ENCODE peak calls at places on chromosomes 2 and 18, in four cellular contexts. Q, M, Y and V are unnamed samples.

GRCh38 chr2:128638741-128639477 is 320.2 kb upstream of the HS6ST1 start:
- DNase-seq in Q (no peak), M (peak), Y (no peak), V (no peak)

GRCh38 chr2:21043744-21044532 is at the start of gene APOB:
- DNase-seq in Q (peak), M (peak), Y (no peak), V (no peak)

GRCh38 chr2:149040451-149040850 is 2.0 kb downstream of the LYPD6B start:
- DNase-seq in Q (peak), M (peak), Y (no peak), V (peak)

GRCh38 chr2:9481257-9481922 is 7.0 kb downstream of the IAH1 start:
- DNase-seq in Q (no peak), M (no peak), Y (no peak), V (no peak)

GRCh38 chr18:48342125-48342524 is 67.1 kb downstream of the ZBTB7C start:
- DNase-seq in Q (no peak), M (no peak), Y (no peak), V (no peak)

GRCh38 chr2:21413082-21413481 is 289.3 kb downstream of the TDRD15 start:
- DNase-seq in Q (no peak), M (no peak), Y (no peak), V (no peak)

GRCh38 chr2:16294791-16295190 is 354.4 kb downstream of the MYCN start:
- DNase-seq in Q (no peak), M (no peak), Y (no peak), V (no peak)

GRCh38 chr2:3285901-3286645 is 91.5 kb downstream of the EIPR1 start:
- DNase-seq in Q (no peak), M (no peak), Y (no peak), V (no peak)

GRCh38 chr18:31555971-31556747 is 35.5 kb upstream of the TTR start:
- DNase-seq in Q (peak), M (no peak), Y (peak), V (peak)

GRCh38 chr2:177724398-177725287 is 332.1 kb downstream of the AGPS start:
- DNase-seq in Q (peak), M (peak), Y (peak), V (peak)

GRCh38 chr2:54725343-54726099 is 2.1 kb downstream of the EML6 start:
- DNase-seq in Q (no peak), M (no peak), Y (no peak), V (no peak)

GRCh38 chr2:75067506-75067905 is 109.1 kb downstream of the POLE4 start:
- DNase-seq in Q (no peak), M (no peak), Y (no peak), V (no peak)

GRCh38 chr2:171018522-171018921 is 89.5 kb downstream of the GORASP2 start:
- DNase-seq in Q (no peak), M (no peak), Y (no peak), V (peak)

GRCh38 chr18:76548541-76548940 is 53.5 kb upstream of the ZNF516 start:
- DNase-seq in Q (no peak), M (no peak), Y (no peak), V (no peak)

GRCh38 chr2:88038263-88039105 is 17.1 kb downstream of the KRCC1 start:
- DNase-seq in Q (no peak), M (no peak), Y (peak), V (no peak)

GRCh38 chr2:20218331-20219320 is 6.3 kb downstream of the SDC1 start:
- DNase-seq in Q (no peak), M (peak), Y (no peak), V (no peak)

GRCh38 chr2:24209389-24210105 is 34.7 kb downstream of the FAM228A start:
- DNase-seq in Q (no peak), M (no peak), Y (no peak), V (no peak)

GRCh38 chr18:58639751-58640427 is 11.0 kb upstream of the ALPK2 start:
- DNase-seq in Q (peak), M (no peak), Y (peak), V (no peak)

GRCh38 chr2:144414324-144414845 is 105.5 kb downstream of the ZEB2 start:
- DNase-seq in Q (no peak), M (no peak), Y (peak), V (peak)

GRCh38 chr2:178211943-178212342 is 17.6 kb downstream of the OSBPL6 start:
- DNase-seq in Q (no peak), M (no peak), Y (no peak), V (no peak)

GRCh38 chr2:112784199-112785189 is at the start of gene IL1A:
- DNase-seq in Q (no peak), M (no peak), Y (peak), V (no peak)

GRCh38 chr18:33560686-33561370 is 17.2 kb upstream of the ASXL3 start:
- DNase-seq in Q (peak), M (peak), Y (peak), V (no peak)

GRCh38 chr2:238510911-238511613 is 84.3 kb downstream of the ASB1 start:
- DNase-seq in Q (no peak), M (no peak), Y (no peak), V (no peak)

GRCh38 chr2:238512247-238512867 is 85.6 kb downstream of the ASB1 start:
- DNase-seq in Q (no peak), M (no peak), Y (no peak), V (no peak)

GRCh38 chr2:238511614-238511950 is 84.9 kb downstream of the ASB1 start:
- DNase-seq in Q (no peak), M (no peak), Y (no peak), V (no peak)

GRCh38 chr2:238515411-238515810 is 88.7 kb downstream of the ASB1 start:
- DNase-seq in Q (no peak), M (no peak), Y (peak), V (no peak)

DNA sequence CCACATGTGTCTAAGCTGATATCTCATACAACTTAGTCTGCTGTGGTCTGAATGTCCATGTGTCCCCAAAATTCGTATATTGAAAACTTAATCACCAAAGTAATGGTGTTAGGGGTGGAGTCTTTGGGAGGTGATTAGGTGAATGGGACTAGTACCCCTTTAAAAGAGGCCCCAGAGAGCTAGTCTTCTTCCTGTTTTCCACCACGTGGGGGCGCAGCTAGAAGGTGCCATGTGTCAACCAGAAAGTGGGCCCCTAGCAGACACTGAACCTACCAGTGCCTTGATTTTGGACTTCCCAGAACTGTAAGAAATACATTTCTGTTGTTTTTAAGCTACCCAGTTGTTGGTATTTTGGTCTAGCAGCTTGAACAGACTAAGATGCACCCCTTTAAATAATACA is 86.6 kb downstream of the ASB1 start:
- DNase-seq in Q (peak), M (peak), Y (peak), V (peak)
- TF ChIP-seq CTCF in Q (peak), M (peak), Y (peak), V (peak)

GRCh38 chr2:42089340-42089925 is 41.6 kb downstream of the PKDCC start:
- DNase-seq in Q (peak), M (peak), Y (peak), V (peak)
- TF ChIP-seq CTCF in Q (peak), M (peak), Y (peak), V (peak)

DNA sequence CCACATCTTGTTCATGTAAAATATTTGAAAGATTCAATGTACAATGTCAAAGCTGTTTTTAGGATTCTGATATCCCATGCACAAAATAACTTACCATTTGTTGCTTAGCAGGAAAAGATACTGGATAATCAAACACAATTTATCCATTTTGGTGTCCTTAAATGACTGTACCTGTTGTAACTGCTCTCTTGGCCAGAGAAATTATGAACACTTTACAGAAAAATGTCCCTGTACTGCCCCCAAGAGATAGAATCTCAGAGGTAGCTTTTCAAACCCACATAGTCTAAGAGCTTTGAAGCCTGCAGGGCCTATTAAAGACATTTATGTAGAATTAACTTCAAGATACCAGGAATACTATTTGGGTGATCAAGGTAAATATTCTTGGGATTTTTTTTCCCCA is 12.2 kb upstream of the ME2 start:
- DNase-seq in Q (peak), M (no peak), Y (peak), V (peak)
- TF ChIP-seq CTCF in Q (peak), M (no peak), Y (peak), V (no peak)

DNA sequence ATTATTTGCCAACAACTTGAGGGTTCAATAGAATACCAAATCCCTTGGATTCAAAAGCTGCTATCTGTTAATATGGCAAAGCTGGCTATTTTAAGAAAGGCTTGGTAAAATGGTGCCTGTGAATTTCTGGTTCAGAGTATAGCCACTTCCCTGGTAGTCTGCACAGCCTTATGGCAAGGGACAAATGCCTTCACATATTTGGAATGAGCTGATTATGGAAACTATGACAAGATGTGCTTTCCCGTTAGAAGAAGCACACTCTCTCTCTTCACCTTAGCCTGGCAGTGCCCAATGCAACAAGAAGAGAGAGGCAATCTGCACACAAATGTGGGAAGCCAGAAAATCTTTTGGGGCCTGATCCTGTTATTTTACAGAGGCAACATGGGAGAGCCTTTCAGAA is 47.5 kb upstream of the MAP3K20 start:
- DNase-seq in Q (no peak), M (no peak), Y (no peak), V (no peak)
- TF ChIP-seq CTCF in Q (no peak), M (no peak), Y (no peak), V (no peak)

DNA sequence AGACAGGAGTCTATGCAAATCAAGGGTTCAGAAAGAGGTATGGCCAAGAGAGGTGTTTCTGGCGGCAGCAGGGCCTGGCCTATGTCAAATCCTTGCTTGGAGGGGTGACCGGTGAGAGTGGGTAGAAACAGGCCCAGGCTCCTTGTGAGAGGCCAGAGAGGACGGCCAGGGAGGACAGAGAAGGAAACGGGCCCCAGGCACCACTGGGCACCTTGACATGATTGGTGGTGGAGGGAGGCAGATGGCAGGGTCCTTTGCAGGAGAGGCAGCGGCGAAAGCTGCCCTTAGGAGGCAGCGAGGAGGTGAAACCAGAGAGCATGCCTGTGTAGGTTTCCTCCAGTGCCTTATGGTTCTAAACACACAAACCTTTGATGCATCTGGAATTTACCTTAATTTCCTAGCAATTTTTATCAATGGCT is 6.2 kb downstream of the RAMP1 start:
- DNase-seq in Q (no peak), M (no peak), Y (no peak), V (no peak)
- TF ChIP-seq CTCF in Q (no peak), M (no peak), Y (peak), V (no peak)

DNA sequence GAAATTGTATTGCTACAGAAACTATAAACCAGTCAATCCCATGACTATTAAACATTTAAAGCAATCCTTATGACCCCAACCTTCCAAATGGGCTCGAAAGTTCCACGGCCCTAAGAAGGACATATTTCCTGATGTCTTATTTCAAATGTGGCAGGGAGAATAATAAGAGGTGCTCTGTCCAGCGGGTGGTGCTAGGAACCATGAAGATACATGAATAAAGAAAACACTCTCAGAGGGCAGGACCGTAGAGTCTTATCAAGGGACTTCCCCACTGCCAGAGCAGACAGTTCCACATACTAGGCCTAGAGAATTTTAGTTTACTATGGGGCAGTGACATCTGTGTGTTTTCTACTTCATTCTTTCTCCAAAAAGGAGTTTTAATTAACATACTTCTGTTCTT is 187.1 kb upstream of the PIK3C3 start:
- DNase-seq in Q (no peak), M (no peak), Y (peak), V (peak)
- TF ChIP-seq CTCF in Q (no peak), M (no peak), Y (peak), V (no peak)

GRCh38 chr2:166899676-166900075 is 11.4 kb downstream of the XIRP2 start:
- DNase-seq in Q (no peak), M (no peak), Y (no peak), V (no peak)
- TF ChIP-seq CTCF in Q (no peak), M (no peak), Y (no peak), V (no peak)

GRCh38 chr2:65256088-65256487 is 28.5 kb downstream of the ACTR2 start:
- DNase-seq in Q (no peak), M (no peak), Y (no peak), V (no peak)
- TF ChIP-seq CTCF in Q (peak), M (no peak), Y (no peak), V (peak)

GRCh38 chr2:182077451-182078142 is 91.9 kb downstream of the PPP1R1C start:
- DNase-seq in Q (peak), M (no peak), Y (peak), V (peak)
- TF ChIP-seq CTCF in Q (peak), M (peak), Y (peak), V (peak)

GRCh38 chr18:13541621-13542519 is 184.5 kb downstream of the FAM210A start:
- DNase-seq in Q (no peak), M (no peak), Y (no peak), V (no peak)
- TF ChIP-seq CTCF in Q (no peak), M (no peak), Y (no peak), V (no peak)